ENCODE peak calls at places on chromosomes 6 and 20, in seven cellular contexts. N is hepatocyte; J is CD4-positive, alpha-beta memory T cell; S is WERI-Rb-1; T is SK-N-SH; B is left ventricle myocardium inferior; M is astrocyte of the cerebellum. E is an unnamed sample.
A peak's percentile ranks its signal among the peaks of the same experiment; 100 is the strongest.

GRCh38 chr20:24956001-24956761 is 7.1 kb downstream of the CST7 start:
- DNase-seq in N (no peak), T (no peak), S (no peak), J (no peak), B (no peak), M (no peak), E (no peak)

GRCh38 chr6:71621918-71622519 is 264.3 kb upstream of the RIMS1 start:
- DNase-seq in M (peak; percentile 6), S (no peak), J (no peak), N (peak; percentile 30), B (no peak), T (peak; percentile 12), E (no peak)

GRCh38 chr6:127446356-127446755 is 12.8 kb downstream of the KIAA0408 start:
- DNase-seq in B (no peak), N (no peak), M (no peak), S (no peak), T (no peak), J (no peak), E (no peak)

GRCh38 chr20:8646026-8646425 is 422.9 kb upstream of the PLCB4 start:
- DNase-seq in T (no peak), M (no peak), S (no peak), N (no peak), B (no peak), J (no peak), E (no peak)

GRCh38 chr6:107690864-107691661 is 133.1 kb downstream of the SCML4 start:
- DNase-seq in B (no peak), N (no peak), S (no peak), M (no peak), J (no peak), T (no peak), E (no peak)

GRCh38 chr20:36645998-36646397 is at the start of gene SLA2:
- DNase-seq in S (no peak), T (no peak), J (peak; percentile 65), B (no peak), N (no peak), M (no peak), E (no peak)

GRCh38 chr20:43938932-43939761 is 24.5 kb downstream of the TOX2 start:
- DNase-seq in T (no peak), S (no peak), B (peak; percentile 42), N (peak; percentile 72), J (no peak), M (peak; percentile 100), E (no peak)

GRCh38 chr6:139422105-139423036 is 47.9 kb upstream of the CITED2 start:
- DNase-seq in B (no peak), N (no peak), S (no peak), M (no peak), J (no peak), T (no peak), E (no peak)

GRCh38 chr20:2093200-2093781 is 8.3 kb upstream of the STK35 start:
- DNase-seq in T (peak; percentile 36), M (no peak), N (peak; percentile 39), B (no peak), S (peak; percentile 58), J (no peak), E (peak; percentile 73)

GRCh38 chr20:437787-438486 is 24.4 kb downstream of the TBC1D20 start:
- DNase-seq in J (no peak), M (no peak), N (no peak), S (no peak), T (no peak), B (no peak), E (no peak)

GRCh38 chr6:1381397-1382330 is 7.7 kb upstream of the FOXF2 start:
- DNase-seq in M (no peak), B (no peak), N (peak; percentile 76), T (peak; percentile 86), S (peak; percentile 77), J (peak; percentile 47), E (peak; percentile 91)
- H3K4me3 ChIP-seq in M (no peak overlapping the region), B (peak overlapping the region; percentile 59), N (peak overlapping the region; percentile 61), T (no peak overlapping the region), S (peak overlapping the region; percentile 25), J (no peak overlapping the region), E (peak overlapping the region; percentile 52)

DNA sequence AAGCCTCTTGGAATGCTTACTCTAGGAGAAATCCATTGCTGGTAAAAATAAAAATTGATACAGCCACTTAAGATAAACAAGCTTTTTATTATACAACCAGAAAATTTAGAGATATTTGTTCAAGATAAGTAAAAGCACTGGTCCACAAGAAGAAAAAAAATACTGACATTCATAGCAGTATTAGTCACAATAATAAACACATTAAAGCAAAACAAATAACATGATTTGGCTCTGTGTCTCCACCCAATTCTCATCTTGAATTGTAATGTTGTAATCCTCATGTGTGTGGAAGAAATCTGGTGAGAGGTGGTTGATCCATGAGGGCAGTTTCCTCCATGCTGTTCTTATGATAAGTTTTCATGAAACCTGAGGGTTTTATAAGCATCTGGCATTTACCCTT is 1093.5 kb upstream of the ADGRB3 start:
- DNase-seq in T (no peak), S (no peak), B (no peak), M (no peak), J (no peak), N (no peak), E (no peak)
- H3K4me3 ChIP-seq in T (no peak overlapping the region), S (no peak overlapping the region), B (no peak overlapping the region), M (no peak overlapping the region), J (no peak overlapping the region), N (no peak overlapping the region), E (no peak overlapping the region)

GRCh38 chr20:17571967-17572638 is 2.2 kb downstream of the DSTN start:
- DNase-seq in N (no peak), J (no peak), M (no peak), B (no peak), T (no peak), S (no peak), E (no peak)
- H3K4me3 ChIP-seq in N (peak overlapping the region; percentile 71), J (no peak overlapping the region), M (peak overlapping the region; percentile 96), B (peak overlapping the region; percentile 90), T (peak overlapping the region; percentile 92), S (no peak overlapping the region), E (no peak overlapping the region)

DNA sequence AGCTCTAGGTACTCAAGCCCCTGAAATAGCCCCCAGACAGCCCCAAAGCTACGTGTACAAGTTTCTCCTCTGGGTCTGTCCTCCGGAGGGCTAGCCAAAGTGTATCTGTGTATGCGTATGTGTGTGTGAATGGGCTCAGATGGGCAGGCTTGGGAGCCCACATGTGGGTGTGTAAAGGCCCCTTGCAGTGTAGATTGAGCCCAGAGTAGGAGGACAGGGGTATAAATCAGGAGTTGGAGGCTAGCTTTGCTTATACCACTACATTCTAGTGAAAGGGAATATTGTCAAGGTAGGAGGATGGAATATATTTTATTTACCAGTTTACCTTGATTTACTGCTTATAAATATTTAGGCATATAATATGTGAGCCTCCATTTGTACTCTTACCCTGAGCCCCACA is 9.0 kb upstream of the MAP3K7 start:
- DNase-seq in J (no peak), N (no peak), B (no peak), S (no peak), M (no peak), T (no peak), E (no peak)
- H3K4me3 ChIP-seq in J (no peak overlapping the region), N (no peak overlapping the region), B (no peak overlapping the region), S (no peak overlapping the region), M (no peak overlapping the region), T (no peak overlapping the region), E (no peak overlapping the region)

GRCh38 chr20:60338556-60338955 is 380.3 kb downstream of the CDH26 start:
- DNase-seq in J (no peak), S (no peak), M (no peak), T (no peak), N (no peak), B (no peak), E (no peak)
- H3K4me3 ChIP-seq in J (no peak overlapping the region), S (no peak overlapping the region), M (no peak overlapping the region), T (no peak overlapping the region), N (no peak overlapping the region), B (no peak overlapping the region), E (no peak overlapping the region)

GRCh38 chr6:86942761-86943526 is 5.6 kb downstream of the HTR1E start:
- DNase-seq in T (no peak), B (no peak), N (no peak), M (no peak), S (no peak), J (no peak), E (no peak)

GRCh38 chr6:86938814-86939213 is 1.5 kb downstream of the HTR1E start:
- DNase-seq in M (no peak), B (no peak), J (no peak), T (no peak), N (no peak), S (no peak), E (no peak)

GRCh38 chr6:86934365-86934764 is 3.0 kb upstream of the HTR1E start:
- DNase-seq in T (no peak), M (no peak), B (no peak), N (no peak), S (no peak), J (no peak), E (no peak)

GRCh38 chr6:86936834-86937218 is 502 bp upstream of the HTR1E start:
- DNase-seq in T (no peak), J (no peak), M (no peak), S (no peak), N (no peak), B (no peak), E (no peak)

GRCh38 chr6:86937219-86938079 is at the start of gene HTR1E:
- DNase-seq in T (peak; percentile 86), B (no peak), M (no peak), J (no peak), N (peak; percentile 86), S (peak; percentile 65), E (peak; percentile 85)
- H3K4me3 ChIP-seq in T (peak within 1 kb of the TSS; percentile 59), B (peak within 1 kb of the TSS; percentile 47), M (peak within 1 kb of the TSS; percentile 30), J (no peak within 1 kb of the TSS), N (peak within 1 kb of the TSS; percentile 35), S (peak within 1 kb of the TSS; percentile 29), E (peak within 1 kb of the TSS; percentile 50)

GRCh38 chr6:27146706-27147507 is 100.6 kb upstream of the PRSS16 start:
- DNase-seq in N (peak; percentile 96), M (peak; percentile 99), T (peak; percentile 91), J (peak; percentile 94), S (no peak), B (peak; percentile 59), E (peak; percentile 95)

GRCh38 chr6:27143474-27144026 is 104.0 kb upstream of the PRSS16 start:
- DNase-seq in B (no peak), S (no peak), N (no peak), T (no peak), M (no peak), J (no peak), E (no peak)

GRCh38 chr6:27141472-27142015 is 106.0 kb upstream of the PRSS16 start:
- DNase-seq in N (no peak), T (no peak), M (no peak), J (no peak), S (no peak), B (no peak), E (no peak)

GRCh38 chr6:27145731-27146455 is 101.6 kb upstream of the PRSS16 start:
- DNase-seq in S (no peak), N (peak; percentile 85), M (peak; percentile 79), B (peak; percentile 65), J (peak; percentile 83), T (peak; percentile 39), E (no peak)

GRCh38 chr6:27144740-27145079 is 102.8 kb upstream of the PRSS16 start:
- DNase-seq in B (no peak), N (no peak), M (no peak), S (no peak), T (no peak), J (no peak), E (no peak)
- H3K4me3 ChIP-seq in B (peak overlapping the region; percentile 74), N (peak overlapping the region; percentile 77), M (peak overlapping the region; percentile 68), S (no peak overlapping the region), T (peak overlapping the region; percentile 66), J (no peak overlapping the region), E (peak overlapping the region; percentile 60)

E was measured in H7.